ENCODE peak calls at places on chromosomes 1 and 21, in six cellular contexts. One of them, this sample, is unnamed. For H3K9me3, the result is how much of the 10 kb centered on the place peaks cover.

GRCh38 chr1:1187938-1188337 is 14.3 kb downstream of the TTLL10 start:
- DNase-seq in CD4-positive, alpha-beta T cell: no peak
- DNase-seq in CD8-positive, alpha-beta memory T cell: no peak
- DNase-seq in lung: no peak
- DNase-seq in A549: no peak
- DNase-seq in left ventricle myocardium inferior: no peak
- DNase-seq in this sample: no peak

GRCh38 chr1:59769412-59770095 is 45.2 kb upstream of the HOOK1 start:
- DNase-seq in CD4-positive, alpha-beta T cell: no peak
- DNase-seq in CD8-positive, alpha-beta memory T cell: no peak
- DNase-seq in lung: no peak
- DNase-seq in A549: no peak
- DNase-seq in left ventricle myocardium inferior: no peak
- DNase-seq in this sample: no peak

GRCh38 chr1:2554621-2555387 is 1.4 kb upstream of the TNFRSF14 start:
- DNase-seq in CD4-positive, alpha-beta T cell: peak
- DNase-seq in CD8-positive, alpha-beta memory T cell: no peak
- DNase-seq in lung: no peak
- DNase-seq in A549: no peak
- DNase-seq in left ventricle myocardium inferior: no peak
- DNase-seq in this sample: no peak

GRCh38 chr21:15703932-15704331 is 25.9 kb upstream of the USP25 start:
- DNase-seq in CD4-positive, alpha-beta T cell: no peak
- DNase-seq in CD8-positive, alpha-beta memory T cell: no peak
- DNase-seq in lung: no peak
- DNase-seq in A549: no peak
- DNase-seq in left ventricle myocardium inferior: no peak
- DNase-seq in this sample: no peak

GRCh38 chr1:67645495-67646144 is 39.4 kb upstream of the GADD45A start:
- DNase-seq in CD4-positive, alpha-beta T cell: no peak
- DNase-seq in CD8-positive, alpha-beta memory T cell: no peak
- DNase-seq in lung: no peak
- DNase-seq in A549: no peak
- DNase-seq in left ventricle myocardium inferior: peak
- DNase-seq in this sample: no peak

GRCh38 chr1:186193224-186193623 is 181.8 kb downstream of the TPR start:
- DNase-seq in CD4-positive, alpha-beta T cell: no peak
- DNase-seq in CD8-positive, alpha-beta memory T cell: no peak
- DNase-seq in lung: no peak
- DNase-seq in A549: no peak
- DNase-seq in left ventricle myocardium inferior: no peak
- DNase-seq in this sample: no peak

GRCh38 chr1:109630081-109630880 is 10.6 kb downstream of the AMPD2 start:
- DNase-seq in CD4-positive, alpha-beta T cell: peak
- DNase-seq in CD8-positive, alpha-beta memory T cell: no peak
- DNase-seq in lung: peak
- DNase-seq in A549: no peak
- DNase-seq in left ventricle myocardium inferior: no peak
- DNase-seq in this sample: no peak

GRCh38 chr1:71473331-71473730 is 392.5 kb upstream of the ZRANB2 start:
- DNase-seq in CD4-positive, alpha-beta T cell: no peak
- DNase-seq in CD8-positive, alpha-beta memory T cell: no peak
- DNase-seq in lung: no peak
- DNase-seq in A549: no peak
- DNase-seq in left ventricle myocardium inferior: no peak
- DNase-seq in this sample: no peak

GRCh38 chr1:150309758-150310495 is 11.4 kb upstream of the PRPF3 start:
- DNase-seq in CD4-positive, alpha-beta T cell: no peak
- DNase-seq in CD8-positive, alpha-beta memory T cell: no peak
- DNase-seq in lung: no peak
- DNase-seq in A549: no peak
- DNase-seq in left ventricle myocardium inferior: no peak
- DNase-seq in this sample: no peak

GRCh38 chr1:39940980-39941871 is 13.7 kb upstream of the MFSD2A start:
- DNase-seq in CD4-positive, alpha-beta T cell: no peak
- DNase-seq in CD8-positive, alpha-beta memory T cell: no peak
- DNase-seq in lung: no peak
- DNase-seq in A549: no peak
- DNase-seq in left ventricle myocardium inferior: no peak
- DNase-seq in this sample: no peak

GRCh38 chr1:225408249-225408648 is 19.6 kb downstream of the LBR start:
- DNase-seq in CD4-positive, alpha-beta T cell: no peak
- DNase-seq in CD8-positive, alpha-beta memory T cell: no peak
- DNase-seq in lung: no peak
- DNase-seq in A549: no peak
- DNase-seq in left ventricle myocardium inferior: no peak
- DNase-seq in this sample: no peak

GRCh38 chr1:44594871-44595735 is 79.2 kb downstream of the TMEM53 start:
- DNase-seq in CD4-positive, alpha-beta T cell: peak
- DNase-seq in CD8-positive, alpha-beta memory T cell: peak
- DNase-seq in lung: peak
- DNase-seq in A549: peak
- DNase-seq in left ventricle myocardium inferior: peak
- DNase-seq in this sample: peak

GRCh38 chr1:235741294-235741693 is 91.7 kb upstream of the GNG4 start:
- DNase-seq in CD4-positive, alpha-beta T cell: no peak
- DNase-seq in CD8-positive, alpha-beta memory T cell: no peak
- DNase-seq in lung: no peak
- DNase-seq in A549: no peak
- DNase-seq in left ventricle myocardium inferior: no peak
- DNase-seq in this sample: no peak

GRCh38 chr21:37799193-37800121 is 116.8 kb downstream of the KCNJ6 start:
- DNase-seq in CD4-positive, alpha-beta T cell: no peak
- DNase-seq in CD8-positive, alpha-beta memory T cell: no peak
- DNase-seq in lung: no peak
- DNase-seq in A549: no peak
- DNase-seq in left ventricle myocardium inferior: no peak
- DNase-seq in this sample: no peak

GRCh38 chr1:246492611-246493245 is 14.4 kb downstream of the SMYD3 start:
- DNase-seq in CD4-positive, alpha-beta T cell: peak
- DNase-seq in CD8-positive, alpha-beta memory T cell: no peak
- DNase-seq in lung: peak
- DNase-seq in A549: peak
- DNase-seq in left ventricle myocardium inferior: peak
- DNase-seq in this sample: no peak

GRCh38 chr1:32400876-32401631 is 6.8 kb upstream of the BSDC1 start:
- DNase-seq in CD4-positive, alpha-beta T cell: peak
- DNase-seq in CD8-positive, alpha-beta memory T cell: peak
- DNase-seq in lung: peak
- DNase-seq in A549: peak
- DNase-seq in left ventricle myocardium inferior: peak
- DNase-seq in this sample: peak

GRCh38 chr1:205939690-205940330 is 3.4 kb downstream of the SLC26A9 start:
- DNase-seq in CD4-positive, alpha-beta T cell: no peak
- DNase-seq in CD8-positive, alpha-beta memory T cell: no peak
- DNase-seq in lung: peak
- DNase-seq in A549: peak
- DNase-seq in left ventricle myocardium inferior: no peak
- DNase-seq in this sample: no peak

GRCh38 chr1:48878191-48878940 is 101.7 kb upstream of the BEND5 start:
- DNase-seq in CD4-positive, alpha-beta T cell: no peak
- DNase-seq in CD8-positive, alpha-beta memory T cell: no peak
- DNase-seq in lung: no peak
- DNase-seq in A549: peak
- DNase-seq in left ventricle myocardium inferior: no peak
- DNase-seq in this sample: no peak

GRCh38 chr1:36384542-36385409 is 948 bp downstream of the STK40 start:
- DNase-seq in CD4-positive, alpha-beta T cell: peak
- DNase-seq in CD8-positive, alpha-beta memory T cell: peak
- DNase-seq in lung: peak
- DNase-seq in A549: no peak
- DNase-seq in left ventricle myocardium inferior: peak
- DNase-seq in this sample: no peak

GRCh38 chr21:41109174-41109573 is 58.8 kb upstream of the BACE2 start:
- DNase-seq in CD4-positive, alpha-beta T cell: no peak
- DNase-seq in CD8-positive, alpha-beta memory T cell: no peak
- DNase-seq in lung: no peak
- DNase-seq in A549: no peak
- DNase-seq in left ventricle myocardium inferior: no peak
- DNase-seq in this sample: no peak

GRCh38 chr1:174736831-174737230 is 262.9 kb upstream of the CACYBP start:
- DNase-seq in CD4-positive, alpha-beta T cell: no peak
- DNase-seq in CD8-positive, alpha-beta memory T cell: no peak
- DNase-seq in lung: no peak
- DNase-seq in A549: no peak
- DNase-seq in left ventricle myocardium inferior: no peak
- DNase-seq in this sample: no peak

GRCh38 chr1:80778094-80778840 is 1022.5 kb upstream of the ADGRL2 start:
- DNase-seq in CD4-positive, alpha-beta T cell: no peak
- DNase-seq in CD8-positive, alpha-beta memory T cell: no peak
- DNase-seq in lung: no peak
- DNase-seq in A549: no peak
- DNase-seq in left ventricle myocardium inferior: no peak
- DNase-seq in this sample: no peak

GRCh38 chr1:9872430-9873165 is 37.5 kb downstream of the CTNNBIP1 start:
- DNase-seq in CD4-positive, alpha-beta T cell: no peak
- DNase-seq in CD8-positive, alpha-beta memory T cell: no peak
- DNase-seq in lung: no peak
- DNase-seq in A549: no peak
- DNase-seq in left ventricle myocardium inferior: no peak
- DNase-seq in this sample: no peak

GRCh38 chr1:209046058-209046417 is 537.5 kb upstream of the CAMK1G start:
- DNase-seq in CD4-positive, alpha-beta T cell: no peak
- DNase-seq in CD8-positive, alpha-beta memory T cell: no peak
- DNase-seq in lung: no peak
- DNase-seq in A549: no peak
- DNase-seq in left ventricle myocardium inferior: no peak
- DNase-seq in this sample: no peak

GRCh38 chr1:209045326-209046057 is 538.0 kb upstream of the CAMK1G start:
- DNase-seq in CD4-positive, alpha-beta T cell: no peak
- DNase-seq in CD8-positive, alpha-beta memory T cell: no peak
- DNase-seq in lung: peak
- DNase-seq in A549: no peak
- DNase-seq in left ventricle myocardium inferior: no peak
- DNase-seq in this sample: no peak

GRCh38 chr1:209048961-209049669 is 534.4 kb upstream of the CAMK1G start:
- DNase-seq in CD4-positive, alpha-beta T cell: no peak
- DNase-seq in CD8-positive, alpha-beta memory T cell: no peak
- DNase-seq in lung: no peak
- DNase-seq in A549: no peak
- DNase-seq in left ventricle myocardium inferior: no peak
- DNase-seq in this sample: no peak

GRCh38 chr1:209042413-209042812 is 541.1 kb upstream of the CAMK1G start:
- DNase-seq in CD4-positive, alpha-beta T cell: no peak
- DNase-seq in CD8-positive, alpha-beta memory T cell: no peak
- DNase-seq in lung: no peak
- DNase-seq in A549: no peak
- DNase-seq in left ventricle myocardium inferior: no peak
- DNase-seq in this sample: no peak

GRCh38 chr1:209046935-209047334 is 536.6 kb upstream of the CAMK1G start:
- DNase-seq in CD4-positive, alpha-beta T cell: no peak
- DNase-seq in CD8-positive, alpha-beta memory T cell: no peak
- DNase-seq in lung: no peak
- DNase-seq in A549: no peak
- DNase-seq in left ventricle myocardium inferior: no peak
- DNase-seq in this sample: no peak
- H3K9me3 ChIP-seq in CD4-positive, alpha-beta T cell: under half
- H3K9me3 ChIP-seq in CD8-positive, alpha-beta memory T cell: under half
- H3K9me3 ChIP-seq in lung: under half
- H3K9me3 ChIP-seq in A549: under half
- H3K9me3 ChIP-seq in left ventricle myocardium inferior: under half
- H3K9me3 ChIP-seq in this sample: under half

GRCh38 chr1:5830771-5831599 is 161.2 kb downstream of the NPHP4 start:
- DNase-seq in CD4-positive, alpha-beta T cell: no peak
- DNase-seq in CD8-positive, alpha-beta memory T cell: no peak
- DNase-seq in lung: no peak
- DNase-seq in A549: no peak
- DNase-seq in left ventricle myocardium inferior: no peak
- DNase-seq in this sample: no peak
- H3K9me3 ChIP-seq in CD4-positive, alpha-beta T cell: under half
- H3K9me3 ChIP-seq in CD8-positive, alpha-beta memory T cell: under half
- H3K9me3 ChIP-seq in lung: under half
- H3K9me3 ChIP-seq in A549: under half
- H3K9me3 ChIP-seq in left ventricle myocardium inferior: under half
- H3K9me3 ChIP-seq in this sample: under half

GRCh38 chr1:65554829-65555228 is 134.4 kb downstream of the LEPR start:
- DNase-seq in CD4-positive, alpha-beta T cell: no peak
- DNase-seq in CD8-positive, alpha-beta memory T cell: no peak
- DNase-seq in lung: no peak
- DNase-seq in A549: no peak
- DNase-seq in left ventricle myocardium inferior: no peak
- DNase-seq in this sample: no peak
- H3K9me3 ChIP-seq in CD4-positive, alpha-beta T cell: under half
- H3K9me3 ChIP-seq in CD8-positive, alpha-beta memory T cell: under half
- H3K9me3 ChIP-seq in lung: under half
- H3K9me3 ChIP-seq in A549: under half
- H3K9me3 ChIP-seq in left ventricle myocardium inferior: under half
- H3K9me3 ChIP-seq in this sample: under half

GRCh38 chr1:8486047-8486446 is 168.1 kb downstream of the SLC45A1 start:
- DNase-seq in CD4-positive, alpha-beta T cell: no peak
- DNase-seq in CD8-positive, alpha-beta memory T cell: no peak
- DNase-seq in lung: no peak
- DNase-seq in A549: no peak
- DNase-seq in left ventricle myocardium inferior: no peak
- DNase-seq in this sample: no peak

GRCh38 chr1:8482844-8483436 is 165.0 kb downstream of the SLC45A1 start:
- DNase-seq in CD4-positive, alpha-beta T cell: no peak
- DNase-seq in CD8-positive, alpha-beta memory T cell: no peak
- DNase-seq in lung: no peak
- DNase-seq in A549: no peak
- DNase-seq in left ventricle myocardium inferior: no peak
- DNase-seq in this sample: no peak

GRCh38 chr1:8478566-8478965 is 160.7 kb downstream of the SLC45A1 start:
- DNase-seq in CD4-positive, alpha-beta T cell: no peak
- DNase-seq in CD8-positive, alpha-beta memory T cell: no peak
- DNase-seq in lung: no peak
- DNase-seq in A549: no peak
- DNase-seq in left ventricle myocardium inferior: no peak
- DNase-seq in this sample: no peak

GRCh38 chr1:8477983-8478362 is 160.1 kb downstream of the SLC45A1 start:
- DNase-seq in CD4-positive, alpha-beta T cell: no peak
- DNase-seq in CD8-positive, alpha-beta memory T cell: no peak
- DNase-seq in lung: no peak
- DNase-seq in A549: no peak
- DNase-seq in left ventricle myocardium inferior: no peak
- DNase-seq in this sample: no peak

DNA sequence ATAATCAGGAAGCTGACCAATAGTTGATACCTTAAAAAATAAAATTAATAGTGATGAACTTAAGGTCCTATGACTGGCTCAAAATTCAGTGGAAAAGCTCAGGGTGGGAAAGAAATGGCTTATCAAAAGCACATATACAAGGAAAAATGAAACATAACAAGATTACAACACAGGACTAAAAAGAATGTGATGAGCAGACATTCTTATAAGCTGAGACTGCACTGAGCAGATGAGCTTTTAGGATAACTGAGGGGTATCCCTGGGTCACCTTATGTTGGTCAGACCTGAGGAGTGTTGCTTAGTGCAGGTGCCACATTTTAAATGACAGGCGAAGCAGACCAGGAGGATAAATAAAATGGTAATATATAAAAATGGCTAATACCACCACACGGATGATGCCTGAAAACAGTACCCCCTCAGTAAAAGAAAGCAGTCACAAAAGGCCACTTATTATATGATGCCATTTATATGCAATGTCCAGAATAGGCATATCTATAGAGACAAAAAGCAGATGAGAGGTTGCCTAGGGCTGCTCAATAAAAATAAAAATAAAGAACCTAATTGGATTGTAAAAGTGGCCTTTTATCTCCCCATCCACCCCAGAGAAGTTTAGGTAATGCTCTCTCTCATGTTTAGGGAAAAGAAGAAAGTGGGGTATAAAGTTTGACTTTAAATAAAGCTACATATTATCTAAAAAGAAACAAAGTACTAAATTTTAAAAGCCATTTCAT is 163.9 kb downstream of the SLC45A1 start:
- DNase-seq in CD4-positive, alpha-beta T cell: no peak
- DNase-seq in CD8-positive, alpha-beta memory T cell: no peak
- DNase-seq in lung: no peak
- DNase-seq in A549: no peak
- DNase-seq in left ventricle myocardium inferior: no peak
- DNase-seq in this sample: no peak
- H3K9me3 ChIP-seq in CD4-positive, alpha-beta T cell: under half
- H3K9me3 ChIP-seq in CD8-positive, alpha-beta memory T cell: under half
- H3K9me3 ChIP-seq in lung: under half
- H3K9me3 ChIP-seq in A549: under half
- H3K9me3 ChIP-seq in left ventricle myocardium inferior: under half
- H3K9me3 ChIP-seq in this sample: under half